ENCODE peak calls at places on chromosomes 4 and X, in five cellular contexts. U, W, T, P and C are unnamed samples. For H3K27me3, the result is how much of the 10 kb centered on the place peaks cover.

GRCh38 chr4:151409470-151410313 is 716 bp downstream of the FHIP1A start:
- DNase-seq in U (no peak), W (no peak), T (no peak), P (peak), C (no peak)

GRCh38 chr4:71941001-71941400 is 90.8 kb upstream of the NPFFR2 start:
- DNase-seq in U (no peak), W (peak), T (no peak), P (no peak), C (no peak)

GRCh38 chrX:71098302-71098701 is 2.7 kb downstream of the FOXO4 start:
- DNase-seq in U (peak), W (no peak), T (peak), P (no peak), C (no peak)

GRCh38 chrX:33840176-33840575 is 291.9 kb downstream of the FAM47A start:
- DNase-seq in U (no peak), W (no peak), T (no peak), P (no peak), C (no peak)

GRCh38 chrX:133838761-133839676 is 146.4 kb downstream of the GPC3 start:
- DNase-seq in U (no peak), W (peak), T (no peak), P (no peak), C (peak)

GRCh38 chrX:53481816-53482485 is 47.8 kb upstream of the HSD17B10 start:
- DNase-seq in U (no peak), W (no peak), T (no peak), P (no peak), C (peak)

GRCh38 chr4:94507708-94508107 is 56.0 kb downstream of the PDLIM5 start:
- DNase-seq in U (peak), W (no peak), T (no peak), P (no peak), C (no peak)

GRCh38 chrX:72137846-72138455 is 6.2 kb upstream of the RTL5 start:
- DNase-seq in U (no peak), W (no peak), T (no peak), P (no peak), C (no peak)

GRCh38 chrX:81615979-81616378 is 414.1 kb downstream of the SH3BGRL start:
- DNase-seq in U (no peak), W (no peak), T (no peak), P (no peak), C (no peak)

GRCh38 chr4:184453402-184454160 is 20.8 kb downstream of the IRF2 start:
- DNase-seq in U (no peak), W (no peak), T (no peak), P (no peak), C (no peak)

GRCh38 chr4:163482197-163482596 is 8.6 kb upstream of the TKTL2 start:
- DNase-seq in U (no peak), W (no peak), T (no peak), P (no peak), C (no peak)

GRCh38 chrX:2828404-2829065 is at the start of gene GYG2:
- DNase-seq in U (no peak), W (no peak), T (no peak), P (no peak), C (peak)

GRCh38 chr4:98521486-98521885 is 136.9 kb downstream of the TSPAN5 start:
- DNase-seq in U (no peak), W (no peak), T (no peak), P (no peak), C (no peak)

GRCh38 chr4:98522062-98522461 is 136.3 kb downstream of the TSPAN5 start:
- DNase-seq in U (no peak), W (no peak), T (no peak), P (no peak), C (no peak)

GRCh38 chr4:98517444-98518021 is 140.9 kb downstream of the TSPAN5 start:
- DNase-seq in U (no peak), W (no peak), T (no peak), P (no peak), C (no peak)

GRCh38 chr4:98518555-98519267 is 139.7 kb downstream of the TSPAN5 start:
- DNase-seq in U (no peak), W (no peak), T (no peak), P (no peak), C (no peak)

DNA sequence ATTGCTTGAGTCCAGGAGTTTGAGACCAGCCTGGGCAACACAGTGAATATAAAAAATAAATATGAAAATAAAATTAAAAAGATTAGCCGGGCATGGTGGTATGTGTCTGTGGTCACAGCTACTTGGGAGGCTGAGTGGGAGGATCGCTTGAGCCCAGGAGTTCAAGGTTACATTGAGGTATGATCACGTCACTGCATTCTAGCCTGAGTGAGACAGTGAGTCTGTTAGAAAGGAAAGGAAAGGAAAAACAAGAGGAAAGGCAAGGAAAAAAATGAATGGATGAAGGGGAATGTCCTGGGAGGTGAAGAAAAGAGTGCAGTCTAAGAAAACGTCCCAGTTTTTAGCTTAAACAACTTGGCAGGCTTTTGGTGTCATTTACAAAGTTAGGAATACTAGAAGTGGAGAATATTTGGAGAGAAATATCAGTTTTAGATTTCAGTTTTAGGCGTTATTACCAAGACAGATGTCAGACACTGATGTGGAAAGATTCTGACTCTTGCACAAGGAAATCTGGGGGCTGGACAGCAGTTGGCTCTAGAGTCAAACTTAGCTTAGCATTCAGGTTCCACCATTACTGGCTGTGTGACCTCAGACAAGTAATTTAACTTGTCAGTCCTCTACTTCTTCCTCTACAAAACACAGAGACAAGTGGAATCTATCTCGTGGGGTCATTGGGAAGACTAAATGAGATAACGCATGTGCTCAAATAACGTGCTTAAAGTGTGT is 139.0 kb downstream of the TSPAN5 start:
- DNase-seq in U (no peak), W (no peak), T (no peak), P (no peak), C (peak)
- H3K27ac ChIP-seq in U (no peak), W (no peak), T (no peak), P (no peak), C (peak)

DNA sequence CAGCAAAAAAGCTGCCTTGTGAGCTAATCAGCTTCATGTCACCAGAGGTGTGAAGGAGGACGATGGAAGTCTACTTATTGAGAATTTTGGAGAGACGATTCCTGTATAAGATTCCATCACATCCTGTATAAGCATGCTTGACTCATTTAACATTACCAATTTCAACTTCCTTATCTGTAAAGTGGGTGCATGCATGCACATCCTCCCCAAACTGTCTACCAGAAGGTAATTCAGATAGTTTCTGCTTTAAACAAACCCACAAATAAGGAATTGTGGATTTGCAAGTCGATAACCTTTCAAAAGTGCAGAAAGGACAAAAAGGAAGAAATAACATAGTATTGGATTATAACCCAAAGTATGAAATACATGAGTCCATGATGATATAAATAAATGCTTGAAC is 31.1 kb downstream of the AKAP4 start:
- DNase-seq in U (no peak), W (no peak), T (no peak), P (no peak), C (no peak)
- H3K27me3 ChIP-seq in U (under half), W (under half), T (under half), P (under half), C (under half)

DNA sequence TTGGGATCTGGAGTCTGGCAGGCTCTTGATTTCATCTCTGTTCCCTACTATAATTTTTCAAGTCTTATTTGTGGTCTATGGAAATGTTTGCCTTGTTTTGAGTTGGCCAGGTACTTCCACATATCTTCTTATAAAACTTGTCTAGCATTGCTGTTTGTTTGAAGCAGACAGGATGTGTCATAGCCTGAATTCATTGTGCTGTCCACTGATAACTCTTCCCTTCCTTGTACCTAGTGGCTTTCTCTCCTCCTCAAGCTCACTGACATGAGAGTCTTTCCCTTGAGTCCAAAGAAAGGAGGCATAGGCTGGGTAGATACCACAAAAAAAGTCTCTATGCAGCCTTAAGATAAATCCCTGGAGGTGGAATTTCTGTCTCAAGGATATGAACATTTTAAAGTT is 59.2 kb upstream of the FAM241A start:
- DNase-seq in U (no peak), W (no peak), T (no peak), P (no peak), C (no peak)
- H3K4me3 ChIP-seq in U (no peak), W (no peak), T (no peak), P (no peak), C (no peak)

GRCh38 chrX:119467842-119468185 is 430 bp upstream of the SLC25A5 start:
- DNase-seq in U (no peak), W (no peak), T (no peak), P (no peak), C (no peak)
- H3K27ac ChIP-seq in U (no peak), W (no peak), T (no peak), P (peak), C (no peak)

GRCh38 chr4:54543088-54543795 is 114.5 kb upstream of the KIT start:
- DNase-seq in U (no peak), W (no peak), T (no peak), P (no peak), C (no peak)

GRCh38 chr4:54547299-54548097 is 110.3 kb upstream of the KIT start:
- DNase-seq in U (no peak), W (no peak), T (no peak), P (no peak), C (no peak)

GRCh38 chr4:54548831-54549460 is 108.8 kb upstream of the KIT start:
- DNase-seq in U (no peak), W (no peak), T (no peak), P (no peak), C (no peak)

GRCh38 chr4:54548098-54548620 is 109.6 kb upstream of the KIT start:
- DNase-seq in U (no peak), W (no peak), T (no peak), P (no peak), C (no peak)

GRCh38 chr4:54545663-54546424 is 111.9 kb upstream of the KIT start:
- DNase-seq in U (no peak), W (no peak), T (no peak), P (no peak), C (no peak)
- H3K27me3 ChIP-seq in U (under half), W (under half), T (under half), P (under half), C (under half)

DNA sequence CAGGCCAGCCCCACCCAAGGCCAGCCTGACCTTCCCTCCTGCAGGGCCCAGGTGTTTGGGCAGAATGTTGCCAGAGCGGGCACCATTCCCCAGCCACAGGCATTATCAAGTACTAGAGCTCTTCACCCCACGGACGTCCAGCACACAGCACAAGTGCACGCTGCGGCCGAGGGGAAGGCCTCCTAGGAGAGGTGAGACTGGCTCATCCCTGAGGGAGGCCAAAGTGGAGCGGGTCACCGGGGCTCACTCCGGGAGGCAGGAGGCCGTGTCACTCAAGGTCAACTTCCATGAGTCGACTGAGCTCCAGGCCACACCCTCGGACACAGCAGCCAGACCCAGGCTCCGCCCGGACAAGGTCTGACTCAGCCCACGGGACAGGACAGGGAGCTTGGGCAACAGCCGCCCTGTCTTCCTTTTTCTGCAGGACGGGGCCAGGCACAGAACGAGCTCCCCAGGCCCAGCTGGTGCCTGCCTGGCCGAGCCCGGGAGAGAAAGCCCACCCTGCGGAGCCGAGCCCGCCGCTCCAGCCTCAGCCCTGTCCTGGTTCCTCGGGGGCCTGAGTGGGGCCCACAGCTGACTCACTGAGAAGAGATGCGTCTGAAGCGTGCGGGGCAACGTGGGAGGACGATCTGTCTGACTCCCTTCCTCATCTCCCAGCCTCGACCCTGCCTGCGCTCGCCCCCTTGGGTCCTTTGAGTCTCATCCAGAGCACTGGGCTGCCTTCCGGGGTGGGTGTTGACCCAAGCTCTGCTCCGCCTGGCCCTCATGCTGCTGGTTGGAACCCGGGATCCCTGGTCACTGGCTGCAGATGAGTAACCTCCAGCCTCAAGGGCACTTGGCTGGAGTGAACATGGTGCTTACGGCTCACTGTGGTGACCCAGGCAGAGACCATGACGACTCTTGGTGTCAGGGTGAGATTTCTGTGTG is 1.6 kb downstream of the SLC49A3 start:
- DNase-seq in U (peak), W (no peak), T (peak), P (peak), C (peak)
- H3K4me3 ChIP-seq in U (no peak), W (no peak), T (peak), P (peak), C (no peak)

DNA sequence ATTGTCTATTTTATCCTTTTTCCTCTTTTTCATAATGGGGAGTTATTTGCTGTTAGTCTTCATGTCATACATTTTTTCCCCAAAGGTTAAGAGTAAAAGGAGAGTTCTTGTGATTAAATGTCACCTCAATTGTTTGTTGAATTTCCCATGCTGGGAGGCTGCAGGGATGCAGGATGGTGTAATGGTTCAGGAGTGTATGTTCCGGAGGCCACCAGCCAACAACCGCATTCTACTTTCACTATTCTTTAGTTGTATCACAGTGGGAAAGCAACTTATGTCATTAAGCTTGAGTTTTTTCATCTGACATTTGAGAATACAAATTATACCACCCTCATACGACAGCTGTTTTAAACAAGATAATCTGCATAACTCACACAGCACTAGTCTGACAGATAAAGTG is 15.4 kb downstream of the AFP start:
- DNase-seq in U (no peak), W (no peak), T (no peak), P (no peak), C (no peak)
- H3K27ac ChIP-seq in U (no peak), W (no peak), T (no peak), P (no peak), C (no peak)

GRCh38 chr4:88291003-88291402 is 6.6 kb upstream of the PPM1K start:
- DNase-seq in U (no peak), W (no peak), T (no peak), P (no peak), C (no peak)
- H3K27me3 ChIP-seq in U (under half), W (under half), T (under half), P (under half), C (under half)

GRCh38 chr4:23882976-23883531 is 6.8 kb downstream of the PPARGC1A start:
- DNase-seq in U (no peak), W (no peak), T (no peak), P (no peak), C (no peak)

GRCh38 chr4:23885943-23886590 is 3.8 kb downstream of the PPARGC1A start:
- DNase-seq in U (no peak), W (no peak), T (no peak), P (no peak), C (no peak)

GRCh38 chr4:23884261-23884660 is 5.6 kb downstream of the PPARGC1A start:
- DNase-seq in U (no peak), W (no peak), T (no peak), P (no peak), C (no peak)

GRCh38 chr4:23887173-23887572 is 2.7 kb downstream of the PPARGC1A start:
- DNase-seq in U (no peak), W (no peak), T (no peak), P (no peak), C (no peak)

DNA sequence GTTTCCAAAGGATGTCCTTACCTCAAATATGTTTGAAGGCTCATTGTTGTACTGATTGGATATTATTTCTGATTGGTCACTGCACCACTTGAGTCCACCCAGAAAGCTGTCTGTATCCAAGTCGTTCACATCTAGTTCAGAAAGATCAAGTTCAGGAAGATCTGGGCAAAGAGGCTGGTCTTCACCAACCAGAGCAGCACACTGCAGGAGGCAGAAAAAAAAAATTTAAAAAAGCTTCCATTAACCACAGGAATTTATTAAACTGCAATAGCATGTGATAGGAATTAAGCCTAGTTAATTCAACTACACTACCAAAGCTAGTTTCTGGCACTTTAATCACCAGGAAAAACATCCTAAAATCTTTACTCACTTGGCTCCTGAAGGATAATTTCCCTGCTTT is 5.1 kb downstream of the PPARGC1A start:
- DNase-seq in U (no peak), W (no peak), T (no peak), P (no peak), C (no peak)
- H3K4me3 ChIP-seq in U (no peak), W (no peak), T (no peak), P (no peak), C (no peak)

DNA sequence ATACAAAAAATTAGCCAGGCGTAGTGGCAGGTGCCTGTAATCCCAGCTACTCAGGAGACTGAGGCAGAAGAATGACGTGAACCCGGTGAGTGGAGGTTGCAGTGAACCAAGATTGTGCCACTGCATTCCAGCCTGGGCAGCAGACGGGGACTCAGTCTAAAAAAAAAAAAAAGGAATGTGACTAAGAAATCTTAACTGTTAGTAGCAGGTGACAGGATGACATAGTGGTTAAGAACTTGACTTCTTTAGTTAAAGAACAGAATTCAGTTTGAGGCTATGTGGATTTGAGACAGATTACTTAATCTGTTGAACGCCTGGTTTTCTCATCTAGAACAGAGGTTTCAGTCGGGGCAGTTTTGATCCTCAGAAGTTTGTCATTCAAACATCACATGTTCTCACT is 3.2 kb downstream of the TRMT44 start:
- DNase-seq in U (no peak), W (no peak), T (no peak), P (no peak), C (no peak)
- H3K27ac ChIP-seq in U (no peak), W (no peak), T (no peak), P (no peak), C (no peak)